ENCODE peak calls at places on chromosomes 1 and 21, in nine cellular contexts. Y is Panc1, K is GM10248, M is Peyer's patch, H is astrocyte of the spinal cord, F is AG04450, V is kidney, J is cardiac fibroblast, T is neural crest cell. G is an unnamed sample.

GRCh38 chr21:43209575-43210453 is 41.0 kb downstream of the CRYAA start:
- DNase-seq in Y (peak; percentile 13), F (no peak), H (peak; percentile 67), V (peak; percentile 75), M (peak; percentile 41), K (no peak), J (peak; percentile 77), T (no peak), G (peak; percentile 50)

GRCh38 chr1:8174807-8175206 is 143.1 kb upstream of the SLC45A1 start:
- DNase-seq in V (no peak), J (no peak), M (peak; percentile 76), T (no peak), K (no peak), Y (no peak), H (no peak), F (no peak), G (no peak)

GRCh38 chr1:35929730-35930592 is 944 bp upstream of the AGO3 start:
- DNase-seq in F (no peak), T (peak; percentile 12), M (peak; percentile 65), H (peak; percentile 59), K (peak; percentile 25), J (peak; percentile 71), Y (no peak), V (peak; percentile 75), G (no peak)

GRCh38 chr1:2925923-2926322 is 95.3 kb upstream of the ACTRT2 start:
- DNase-seq in K (no peak), J (no peak), T (no peak), H (no peak), V (no peak), Y (no peak), M (no peak), F (no peak), G (peak; percentile 38)

GRCh38 chr1:235101558-235102258 is 26.9 kb downstream of the TOMM20 start:
- DNase-seq in Y (no peak), F (no peak), J (no peak), K (no peak), H (no peak), T (no peak), V (no peak), M (no peak), G (no peak)

GRCh38 chr21:34243562-34243961 is 120.2 kb upstream of the KCNE2 start:
- DNase-seq in F (no peak), V (no peak), K (no peak), M (peak; percentile 48), J (peak; percentile 42), H (peak; percentile 15), Y (peak; percentile 5), T (no peak), G (no peak)

GRCh38 chr1:17984510-17985085 is 123.0 kb upstream of the IGSF21 start:
- DNase-seq in K (peak; percentile 36), J (no peak), V (no peak), M (peak; percentile 68), F (no peak), Y (no peak), H (no peak), T (peak; percentile 58), G (no peak)

GRCh38 chr1:204769997-204770396 is 84.5 kb upstream of the LRRN2 start:
- DNase-seq in Y (no peak), H (no peak), J (no peak), V (no peak), T (no peak), F (no peak), M (no peak), K (no peak), G (no peak)

GRCh38 chr21:17402885-17403477 is 109.9 kb upstream of the CXADR start:
- DNase-seq in K (no peak), J (peak; percentile 81), T (no peak), M (no peak), V (no peak), F (no peak), H (no peak), Y (no peak), G (no peak)

GRCh38 chr1:237859014-237859413 is 31.7 kb downstream of the ZP4 start:
- DNase-seq in K (no peak), M (no peak), V (no peak), J (no peak), F (no peak), T (no peak), H (no peak), Y (no peak), G (no peak)

GRCh38 chr1:34400690-34401089 is 224.0 kb downstream of the C1orf94 start:
- DNase-seq in J (no peak), M (no peak), K (no peak), T (no peak), F (no peak), Y (no peak), V (no peak), H (no peak), G (no peak)

GRCh38 chr21:27772816-27773215 is 805.9 kb upstream of the ADAMTS5 start:
- DNase-seq in K (no peak), F (no peak), Y (no peak), V (no peak), H (no peak), M (no peak), T (no peak), J (peak; percentile 70), G (no peak)

GRCh38 chr1:222921951-222922350 is 107.1 kb downstream of the DISP1 start:
- DNase-seq in H (no peak), K (no peak), Y (no peak), V (no peak), F (no peak), J (peak; percentile 35), M (no peak), T (no peak), G (no peak)

GRCh38 chr1:178143730-178144343 is 49.9 kb downstream of the RASAL2 start:
- DNase-seq in J (no peak), V (no peak), H (peak; percentile 44), Y (no peak), M (no peak), T (no peak), F (no peak), K (no peak), G (no peak)

GRCh38 chr1:20215716-20216115 is 29.4 kb upstream of the PLA2G2C start:
- DNase-seq in Y (no peak), F (no peak), T (no peak), V (no peak), M (no peak), H (no peak), J (no peak), K (no peak), G (no peak)

GRCh38 chr1:20219991-20220390 is 33.7 kb upstream of the PLA2G2C start:
- DNase-seq in Y (no peak), T (no peak), H (no peak), M (no peak), J (no peak), F (no peak), K (no peak), V (no peak), G (no peak)

GRCh38 chr1:20212685-20213331 is 26.5 kb upstream of the PLA2G2C start:
- DNase-seq in J (peak; percentile 63), F (peak; percentile 18), V (peak; percentile 95), K (peak; percentile 73), M (peak; percentile 85), Y (no peak), H (peak; percentile 38), T (peak; percentile 63), G (peak; percentile 66)

GRCh38 chr1:20212099-20212684 is 25.9 kb upstream of the PLA2G2C start:
- DNase-seq in K (no peak), H (no peak), Y (no peak), T (no peak), M (no peak), J (no peak), V (no peak), F (no peak), G (no peak)

DNA sequence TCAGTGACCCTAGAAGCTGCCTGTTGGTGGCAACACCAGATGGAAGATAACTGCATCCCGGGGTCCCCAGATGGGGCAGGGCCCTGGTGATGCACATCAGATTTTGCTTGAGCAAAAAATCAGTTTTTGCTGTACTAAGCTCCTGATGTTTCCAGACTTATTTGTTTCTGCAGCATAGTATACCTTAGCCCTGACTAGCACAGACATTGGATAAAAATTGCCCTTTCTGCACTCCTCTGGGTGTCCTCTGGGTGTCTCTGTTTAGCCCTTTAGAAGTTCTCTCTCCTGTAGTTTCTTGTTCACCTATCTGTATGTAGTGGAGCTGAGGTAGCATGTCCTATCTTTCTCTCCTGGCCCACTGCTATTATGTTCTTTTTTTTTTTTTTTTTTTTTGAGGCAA is 30.3 kb upstream of the PLA2G2C start:
- DNase-seq in F (no peak), V (no peak), J (peak; percentile 30), Y (no peak), M (no peak), H (peak; percentile 5), K (peak; percentile 70), T (no peak), G (no peak)
- TF ChIP-seq CTCF in F (peak; percentile 47), V (no peak), J (peak; percentile 44), Y (peak; percentile 54), M (peak; percentile 73), H (peak; percentile 38), K (peak; percentile 52), T (peak; percentile 56), G (no peak)

GRCh38 chr1:26858891-26859630 is 3.9 kb upstream of the SFN start:
- DNase-seq in H (no peak), K (no peak), M (no peak), Y (no peak), V (no peak), F (no peak), T (no peak), J (no peak), G (no peak)

GRCh38 chr1:26862781-26863676 is at the start of gene SFN:
- DNase-seq in V (peak; percentile 93), F (no peak), T (no peak), J (no peak), Y (peak; percentile 90), M (peak; percentile 90), H (no peak), K (peak; percentile 50), G (no peak)

GRCh38 chr1:26863677-26864060 is 720 bp downstream of the SFN start:
- DNase-seq in J (no peak), H (no peak), M (no peak), Y (no peak), F (no peak), V (peak; percentile 76), K (no peak), T (no peak), G (no peak)

GRCh38 chr1:26861889-26862371 is 1.0 kb upstream of the SFN start:
- DNase-seq in H (no peak), T (no peak), J (no peak), K (no peak), Y (no peak), V (peak; percentile 87), M (no peak), F (no peak), G (no peak)

GRCh38 chr1:26861286-26861701 is 1.7 kb upstream of the SFN start:
- DNase-seq in F (no peak), J (peak; percentile 25), T (no peak), V (no peak), M (no peak), Y (no peak), K (no peak), H (peak; percentile 47), G (no peak)
- TF ChIP-seq CTCF in F (peak; percentile 37), J (peak; percentile 39), T (peak; percentile 26), V (no peak), M (no peak), Y (peak; percentile 68), K (no peak), H (peak; percentile 46), G (no peak)

GRCh38 chr1:5473268-5473667 is 519.0 kb downstream of the NPHP4 start:
- DNase-seq in K (no peak), M (no peak), T (no peak), Y (no peak), J (no peak), V (no peak), F (no peak), H (no peak), G (no peak)
- TF ChIP-seq CTCF in K (no peak), M (no peak), T (no peak), Y (no peak), J (no peak), V (no peak), F (no peak), H (no peak), G (no peak)

GRCh38 chr1:214602764-214603657 is at the start of gene CENPF:
- DNase-seq in V (peak; percentile 97), K (peak; percentile 97), J (peak; percentile 99), M (peak; percentile 97), H (peak; percentile 100), F (peak; percentile 96), Y (peak; percentile 98), T (peak; percentile 88), G (peak; percentile 97)
- TF ChIP-seq CTCF in V (peak; percentile 11), K (no peak), J (peak; percentile 18), M (peak; percentile 24), H (peak; percentile 8), F (peak; percentile 29), Y (no peak), T (peak; percentile 37), G (peak; percentile 40)